ENCODE peak calls at places on chromosomes 11 and 22, in eight cellular contexts. O is right cardiac atrium, W is AG08396, P is GM12865, J is islet precursor cell, N is SHP77, Q is foreskin fibroblast, L is mesendoderm. D is an unnamed sample.

GRCh38 chr11:76233936-76234703 is 27.8 kb upstream of the WNT11 start:
- DNase-seq in O (peak; percentile 82), W (peak; percentile 31), P (peak; percentile 88), J (peak; percentile 82), N (no peak), Q (peak; percentile 18), L (no peak), D (peak; percentile 63)

GRCh38 chr11:108963118-108963517 is 298.2 kb downstream of the DDX10 start:
- DNase-seq in O (no peak), W (no peak), P (no peak), J (no peak), N (no peak), Q (no peak), L (no peak), D (peak; percentile 32)

GRCh38 chr11:94175545-94175944 is 46.9 kb downstream of the PANX1 start:
- DNase-seq in O (no peak), W (peak; percentile 81), P (no peak), J (peak; percentile 14), N (no peak), Q (peak; percentile 85), L (no peak), D (no peak)

GRCh38 chr11:62677709-62678108 is 1.2 kb downstream of the UBXN1 start:
- DNase-seq in O (no peak), W (no peak), P (no peak), J (no peak), N (no peak), Q (no peak), L (no peak), D (no peak)

GRCh38 chr11:28017816-28018215 is 90.1 kb downstream of the KIF18A start:
- DNase-seq in O (no peak), W (no peak), P (no peak), J (no peak), N (no peak), Q (peak; percentile 27), L (no peak), D (no peak)

GRCh38 chr22:21045585-21046294 is at the start of gene LRRC74B:
- DNase-seq in O (peak; percentile 97), W (peak; percentile 97), P (peak; percentile 88), J (peak; percentile 98), N (peak; percentile 92), Q (peak; percentile 88), L (peak; percentile 97), D (peak; percentile 86)

GRCh38 chr22:46678003-46678657 is 57.9 kb downstream of the GRAMD4 start:
- DNase-seq in O (no peak), W (no peak), P (no peak), J (no peak), N (no peak), Q (no peak), L (no peak), D (no peak)

GRCh38 chr11:10413268-10413667 is 41.8 kb upstream of the AMPD3 start:
- DNase-seq in O (no peak), W (no peak), P (peak; percentile 72), J (no peak), N (peak; percentile 9), Q (no peak), L (peak; percentile 44), D (no peak)

GRCh38 chr22:31089101-31090100 is 8.3 kb downstream of the SMTN start:
- DNase-seq in O (peak; percentile 84), W (peak; percentile 76), P (peak; percentile 58), J (peak; percentile 74), N (no peak), Q (no peak), L (no peak), D (no peak)

GRCh38 chr22:23565288-23565941 is 14.7 kb downstream of the IGLL1 start:
- DNase-seq in O (no peak), W (no peak), P (peak; percentile 19), J (peak; percentile 72), N (no peak), Q (no peak), L (peak; percentile 84), D (no peak)

GRCh38 chr22:24090581-24090980 is 79.5 kb downstream of the CABIN1 start:
- DNase-seq in O (no peak), W (no peak), P (no peak), J (peak; percentile 32), N (no peak), Q (no peak), L (no peak), D (no peak)

GRCh38 chr22:43308451-43309235 is 34.5 kb downstream of the SCUBE1 start:
- DNase-seq in O (peak; percentile 35), W (no peak), P (no peak), J (no peak), N (peak; percentile 80), Q (no peak), L (no peak), D (no peak)

GRCh38 chr22:30192427-30192826 is 54.1 kb downstream of the LIF start:
- DNase-seq in O (no peak), W (no peak), P (peak; percentile 19), J (no peak), N (no peak), Q (no peak), L (no peak), D (no peak)

GRCh38 chr11:75655619-75656018 is 13.2 kb downstream of the MAP6 start:
- DNase-seq in O (no peak), W (no peak), P (no peak), J (no peak), N (no peak), Q (no peak), L (no peak), D (no peak)

GRCh38 chr11:46485852-46486443 is 94.4 kb upstream of the CHRM4 start:
- DNase-seq in O (no peak), W (no peak), P (no peak), J (no peak), N (no peak), Q (no peak), L (no peak), D (no peak)

D was measured in PC-9.